ENCODE peak calls at places on chromosomes 11 and 22, in six cellular contexts. F is GM12878, H is HCT116, I is upper lobe of left lung, B is HepG2, E is K562. J is an unnamed sample.

GRCh38 chr11:70265341-70265740 is 5.1 kb upstream of the PPFIA1 start:
- ATAC-seq in B (no peak), H (no peak), E (no peak), F (peak), I (no peak), J (no peak)

GRCh38 chr11:15967166-15967565 is 389.2 kb downstream of the SOX6 start:
- ATAC-seq in F (no peak), E (no peak), I (peak), B (no peak), H (no peak), J (no peak)

GRCh38 chr22:27668828-27669797 is 132.4 kb downstream of the MN1 start:
- ATAC-seq in E (peak), I (peak), B (peak), F (no peak), H (peak), J (peak)

GRCh38 chr11:2834893-2835767 is 50.4 kb downstream of the CDKN1C start:
- ATAC-seq in E (no peak), H (no peak), F (no peak), I (no peak), B (no peak), J (no peak)

GRCh38 chr11:47606731-47607130 is 12.5 kb upstream of the C1QTNF4 start:
- ATAC-seq in H (no peak), E (peak), B (peak), I (peak), F (peak), J (no peak)

GRCh38 chr22:37808294-37808657 is 542 bp downstream of the GCAT start:
- ATAC-seq in F (peak), H (no peak), I (no peak), E (no peak), B (no peak), J (no peak)

GRCh38 chr11:62999156-62999555 is 14.4 kb upstream of the SLC22A6 start:
- ATAC-seq in H (no peak), E (no peak), B (no peak), I (no peak), F (no peak), J (no peak)

GRCh38 chr22:18044548-18045271 is 20.3 kb upstream of the MICAL3 start:
- ATAC-seq in F (no peak), B (peak), H (no peak), I (peak), E (peak), J (peak)

GRCh38 chr11:78230161-78230877 is 41.6 kb downstream of the USP35 start:
- ATAC-seq in B (no peak), E (peak), F (no peak), I (no peak), H (no peak), J (no peak)

GRCh38 chr11:106152824-106153223 is 75.4 kb downstream of the AASDHPPT start:
- ATAC-seq in E (no peak), H (no peak), B (no peak), F (no peak), I (no peak), J (no peak)

GRCh38 chr11:14075118-14075601 is 112.6 kb downstream of the SPON1 start:
- ATAC-seq in H (no peak), F (no peak), I (no peak), B (no peak), E (no peak), J (no peak)

GRCh38 chr11:102530558-102530957 is at the start of gene MMP7:
- ATAC-seq in I (peak), F (peak), E (no peak), H (peak), B (peak), J (no peak)

GRCh38 chr11:126212089-126212660 is 593 bp downstream of the FAM118B start:
- ATAC-seq in E (no peak), H (no peak), F (no peak), B (peak), I (no peak), J (no peak)

GRCh38 chr11:104329043-104329442 is 165.1 kb upstream of the PDGFD start:
- ATAC-seq in H (no peak), I (no peak), B (no peak), F (no peak), E (no peak), J (no peak)

GRCh38 chr11:12853652-12854296 is 155.3 kb upstream of the RASSF10 start:
- ATAC-seq in E (peak), F (no peak), I (no peak), H (no peak), B (no peak), J (peak)

GRCh38 chr11:5297671-5298070 is 4.1 kb downstream of the OR51B4 start:
- ATAC-seq in H (no peak), B (no peak), E (peak), I (no peak), F (no peak), J (no peak)

GRCh38 chr11:1497600-1497999 is 11.0 kb upstream of the MOB2 start:
- ATAC-seq in I (no peak), B (no peak), E (no peak), H (no peak), F (no peak), J (no peak)

GRCh38 chr22:31625661-31626426 is 36.2 kb downstream of the PISD start:
- ATAC-seq in B (no peak), I (no peak), H (no peak), F (no peak), E (peak), J (peak)

GRCh38 chr11:93895106-93895862 is 44.9 kb upstream of the VSTM5 start:
- ATAC-seq in F (peak), B (peak), I (peak), H (peak), E (peak), J (no peak)

GRCh38 chr11:97948793-97949192 is 1072.0 kb upstream of the CNTN5 start:
- ATAC-seq in I (no peak), H (no peak), B (no peak), F (no peak), E (no peak), J (no peak)

GRCh38 chr11:9703280-9703679 is 39.4 kb downstream of the SWAP70 start:
- ATAC-seq in E (no peak), F (no peak), B (no peak), H (no peak), I (no peak), J (no peak)

GRCh38 chr22:46915978-46916730 is 153.7 kb downstream of the TBC1D22A start:
- ATAC-seq in H (no peak), F (no peak), E (no peak), B (no peak), I (no peak), J (no peak)

GRCh38 chr22:46693634-46694422 is 44.2 kb downstream of the CERK start:
- ATAC-seq in H (no peak), B (no peak), F (no peak), E (no peak), I (no peak), J (no peak)

GRCh38 chr11:35403765-35404396 is 15.5 kb downstream of the SLC1A2 start:
- ATAC-seq in B (peak), I (no peak), F (no peak), E (no peak), H (no peak), J (no peak)

GRCh38 chr11:94653561-94653960 is 86.4 kb downstream of the PIWIL4 start:
- ATAC-seq in F (no peak), E (no peak), B (no peak), I (no peak), H (no peak), J (no peak)

GRCh38 chr22:40422558-40423245 is 52.3 kb downstream of the SGSM3 start:
- ATAC-seq in I (peak), F (no peak), H (no peak), B (no peak), E (no peak), J (no peak)

GRCh38 chr22:22578702-22579424 is 19.8 kb upstream of the PRAME start:
- ATAC-seq in B (no peak), E (peak), F (no peak), I (no peak), H (no peak), J (no peak)

GRCh38 chr11:70756341-70756740 is 358.0 kb downstream of the CTTN start:
- ATAC-seq in H (no peak), F (no peak), B (peak), E (no peak), I (no peak), J (no peak)

GRCh38 chr22:46090631-46091201 is 59.6 kb upstream of the PPARA start:
- ATAC-seq in E (no peak), B (no peak), H (no peak), I (no peak), F (no peak), J (no peak)

GRCh38 chr11:75450826-75451783 is 18.1 kb upstream of the KLHL35 start:
- ATAC-seq in I (no peak), E (peak), B (peak), H (peak), F (peak), J (no peak)

GRCh38 chr22:39289445-39290247 is 29.8 kb downstream of the RPL3 start:
- ATAC-seq in F (no peak), H (no peak), I (no peak), B (peak), E (no peak), J (no peak)
- TF ChIP-seq POLR2AphosphoS5 in F (no peak), H (no peak), I (no peak), B (no peak), E (no peak), J (no peak)

GRCh38 chr11:125128450-125128849 is 17.0 kb upstream of the TMEM218 start:
- ATAC-seq in F (no peak), I (no peak), H (no peak), B (no peak), E (no peak), J (no peak)
- H3K27ac ChIP-seq in F (no peak), I (no peak), H (no peak), B (no peak), E (no peak), J (no peak)

DNA sequence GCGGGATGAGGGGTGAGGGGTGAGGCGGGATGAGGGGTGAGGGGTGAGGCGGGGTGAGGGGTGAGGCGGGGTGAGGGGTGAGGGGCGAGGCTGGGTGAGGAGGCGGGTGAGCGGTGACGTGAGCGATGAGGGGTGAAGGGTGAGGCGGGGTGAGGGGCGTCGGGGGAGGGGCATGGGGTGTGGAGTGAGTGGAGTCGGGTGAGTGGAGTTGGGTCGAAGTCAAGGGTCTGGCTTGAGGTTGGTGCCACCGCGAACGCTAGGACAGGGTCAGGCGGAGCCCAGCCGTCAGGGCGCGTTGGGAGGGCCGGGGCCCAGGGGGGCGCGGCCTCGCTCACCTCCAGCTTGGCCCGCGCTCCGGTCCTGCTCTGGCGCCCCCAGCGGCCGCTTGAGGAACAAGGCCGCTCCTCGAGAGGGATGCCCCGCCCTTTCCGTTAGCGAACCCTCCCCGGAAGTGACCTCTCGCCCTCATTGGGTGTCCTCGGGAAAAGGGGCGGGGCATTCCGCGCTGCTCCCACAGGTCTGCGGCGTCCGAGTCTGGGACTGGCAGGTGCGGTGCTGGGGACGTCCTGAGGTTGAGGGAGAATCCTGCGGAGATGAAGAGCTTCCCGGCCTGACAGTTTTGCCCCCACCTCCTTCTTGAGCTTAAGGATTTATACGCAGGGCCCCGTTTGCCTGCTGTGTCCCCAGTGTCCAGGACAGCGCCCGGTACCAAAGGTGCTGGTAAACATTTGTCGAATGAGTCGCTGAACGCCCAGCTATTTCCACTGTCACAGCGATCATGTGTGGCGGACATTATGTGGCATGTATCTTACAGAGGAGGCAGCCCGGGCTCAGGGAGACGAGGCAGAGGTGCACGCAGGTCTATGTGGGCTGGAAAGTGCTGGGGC is at the start of gene SYCE3:
- ATAC-seq in H (peak), E (peak), I (peak), F (peak), B (peak), J (peak)
- TF ChIP-seq POLR2A in H (no peak), E (peak), I (peak), F (peak), B (peak), J (no peak)

GRCh38 chr11:112163875-112164521 is at the start of gene IL18:
- ATAC-seq in B (no peak), E (peak), I (peak), H (peak), F (no peak), J (peak)
- TF ChIP-seq POLR2AphosphoS5 in B (no peak), E (no peak), I (peak), H (peak), F (no peak), J (no peak)

GRCh38 chr11:11149671-11150459 is 203.2 kb downstream of the CSNK2A3 start:
- ATAC-seq in E (no peak), I (no peak), H (no peak), F (no peak), B (no peak), J (no peak)
- H3K27ac ChIP-seq in E (no peak), I (no peak), H (no peak), F (no peak), B (no peak), J (no peak)